ENCODE peak calls at places on chromosomes 5 and 9, in eight cellular contexts. One of them, this sample, is unnamed.
A peak's percentile ranks its signal among the peaks of the same experiment; 100 is the strongest.

GRCh38 chr9:33868430-33869000 is 51.6 kb downstream of the UBE2R2 start:
- DNase-seq in aorta: no peak
- DNase-seq in colonic mucosa: no peak
- DNase-seq in OCI-LY7: no peak
- DNase-seq in small intestine: no peak
- DNase-seq in AG04450: no peak
- DNase-seq in endothelial cell of umbilical vein: peak; percentile 92
- DNase-seq in GM12865: no peak
- DNase-seq in this sample: peak; percentile 50

GRCh38 chr5:107223066-107223465 is 447.7 kb downstream of the EFNA5 start:
- DNase-seq in AG04450: no peak
- DNase-seq in aorta: no peak
- DNase-seq in GM12865: no peak
- DNase-seq in colonic mucosa: no peak
- DNase-seq in endothelial cell of umbilical vein: no peak
- DNase-seq in small intestine: no peak
- DNase-seq in OCI-LY7: no peak
- DNase-seq in this sample: no peak

GRCh38 chr9:104107799-104108198 is 13.7 kb downstream of the SMC2 start:
- DNase-seq in OCI-LY7: no peak
- DNase-seq in aorta: no peak
- DNase-seq in colonic mucosa: no peak
- DNase-seq in GM12865: no peak
- DNase-seq in small intestine: no peak
- DNase-seq in endothelial cell of umbilical vein: no peak
- DNase-seq in AG04450: no peak
- DNase-seq in this sample: no peak

GRCh38 chr5:158382473-158382872 is 523.5 kb upstream of the CLINT1 start:
- DNase-seq in GM12865: peak; percentile 38
- DNase-seq in AG04450: peak; percentile 88
- DNase-seq in colonic mucosa: peak; percentile 40
- DNase-seq in OCI-LY7: no peak
- DNase-seq in aorta: peak; percentile 89
- DNase-seq in small intestine: no peak
- DNase-seq in endothelial cell of umbilical vein: peak; percentile 83
- DNase-seq in this sample: peak; percentile 95

GRCh38 chr5:78603636-78604175 is 44.9 kb downstream of the LHFPL2 start:
- DNase-seq in OCI-LY7: no peak
- DNase-seq in small intestine: no peak
- DNase-seq in endothelial cell of umbilical vein: no peak
- DNase-seq in aorta: no peak
- DNase-seq in GM12865: no peak
- DNase-seq in colonic mucosa: no peak
- DNase-seq in AG04450: no peak
- DNase-seq in this sample: no peak

GRCh38 chr5:172104021-172104420 is 84.0 kb downstream of the STK10 start:
- DNase-seq in OCI-LY7: no peak
- DNase-seq in AG04450: no peak
- DNase-seq in small intestine: no peak
- DNase-seq in endothelial cell of umbilical vein: no peak
- DNase-seq in aorta: no peak
- DNase-seq in colonic mucosa: no peak
- DNase-seq in GM12865: no peak
- DNase-seq in this sample: no peak

GRCh38 chr9:112751059-112751795 is 667 bp downstream of the SNX30 start:
- DNase-seq in small intestine: peak; percentile 59
- DNase-seq in GM12865: peak; percentile 68
- DNase-seq in colonic mucosa: peak; percentile 60
- DNase-seq in aorta: peak; percentile 73
- DNase-seq in AG04450: peak; percentile 56
- DNase-seq in endothelial cell of umbilical vein: peak; percentile 56
- DNase-seq in OCI-LY7: peak; percentile 81
- DNase-seq in this sample: no peak

GRCh38 chr5:138979684-138980275 is 104.6 kb upstream of the LRRTM2 start:
- DNase-seq in endothelial cell of umbilical vein: no peak
- DNase-seq in small intestine: peak; percentile 22
- DNase-seq in GM12865: no peak
- DNase-seq in OCI-LY7: no peak
- DNase-seq in aorta: no peak
- DNase-seq in AG04450: no peak
- DNase-seq in colonic mucosa: no peak
- DNase-seq in this sample: no peak

GRCh38 chr5:96936431-96937221 is 746 bp downstream of the LNPEP start:
- DNase-seq in colonic mucosa: peak; percentile 58
- DNase-seq in OCI-LY7: peak; percentile 84
- DNase-seq in aorta: peak; percentile 64
- DNase-seq in AG04450: no peak
- DNase-seq in GM12865: peak; percentile 84
- DNase-seq in endothelial cell of umbilical vein: peak; percentile 57
- DNase-seq in small intestine: peak; percentile 54
- DNase-seq in this sample: no peak

GRCh38 chr5:29568028-29568427 is 1625.5 kb upstream of the CDH6 start:
- DNase-seq in colonic mucosa: no peak
- DNase-seq in GM12865: no peak
- DNase-seq in OCI-LY7: no peak
- DNase-seq in AG04450: no peak
- DNase-seq in endothelial cell of umbilical vein: no peak
- DNase-seq in small intestine: no peak
- DNase-seq in aorta: no peak
- DNase-seq in this sample: no peak

GRCh38 chr9:34744295-34745221 is 34.6 kb upstream of the CCL21 start:
- DNase-seq in aorta: peak; percentile 69
- DNase-seq in AG04450: peak; percentile 11
- DNase-seq in small intestine: peak; percentile 5
- DNase-seq in endothelial cell of umbilical vein: no peak
- DNase-seq in colonic mucosa: peak; percentile 22
- DNase-seq in GM12865: no peak
- DNase-seq in OCI-LY7: no peak
- DNase-seq in this sample: peak; percentile 43

GRCh38 chr5:162806195-162806594 is 631.2 kb upstream of the CCNG1 start:
- DNase-seq in AG04450: no peak
- DNase-seq in GM12865: no peak
- DNase-seq in endothelial cell of umbilical vein: no peak
- DNase-seq in colonic mucosa: no peak
- DNase-seq in small intestine: no peak
- DNase-seq in aorta: no peak
- DNase-seq in OCI-LY7: no peak
- DNase-seq in this sample: no peak

GRCh38 chr9:1051286-1052118 is 1.3 kb downstream of the DMRT2 start:
- DNase-seq in colonic mucosa: peak; percentile 72
- DNase-seq in endothelial cell of umbilical vein: no peak
- DNase-seq in AG04450: no peak
- DNase-seq in OCI-LY7: peak; percentile 78
- DNase-seq in GM12865: peak; percentile 56
- DNase-seq in aorta: no peak
- DNase-seq in small intestine: peak; percentile 26
- DNase-seq in this sample: no peak

GRCh38 chr9:1052119-1052907 is 2.2 kb downstream of the DMRT2 start:
- DNase-seq in colonic mucosa: no peak
- DNase-seq in small intestine: no peak
- DNase-seq in AG04450: no peak
- DNase-seq in aorta: no peak
- DNase-seq in GM12865: no peak
- DNase-seq in endothelial cell of umbilical vein: no peak
- DNase-seq in OCI-LY7: peak; percentile 26
- DNase-seq in this sample: no peak

GRCh38 chr9:1053848-1054365 is 3.8 kb downstream of the DMRT2 start:
- DNase-seq in small intestine: no peak
- DNase-seq in AG04450: no peak
- DNase-seq in aorta: no peak
- DNase-seq in endothelial cell of umbilical vein: no peak
- DNase-seq in OCI-LY7: no peak
- DNase-seq in colonic mucosa: no peak
- DNase-seq in GM12865: no peak
- DNase-seq in this sample: no peak

GRCh38 chr9:1055156-1055555 is 5.0 kb downstream of the DMRT2 start:
- DNase-seq in colonic mucosa: no peak
- DNase-seq in GM12865: no peak
- DNase-seq in OCI-LY7: no peak
- DNase-seq in small intestine: no peak
- DNase-seq in AG04450: no peak
- DNase-seq in aorta: no peak
- DNase-seq in endothelial cell of umbilical vein: no peak
- DNase-seq in this sample: no peak

DNA sequence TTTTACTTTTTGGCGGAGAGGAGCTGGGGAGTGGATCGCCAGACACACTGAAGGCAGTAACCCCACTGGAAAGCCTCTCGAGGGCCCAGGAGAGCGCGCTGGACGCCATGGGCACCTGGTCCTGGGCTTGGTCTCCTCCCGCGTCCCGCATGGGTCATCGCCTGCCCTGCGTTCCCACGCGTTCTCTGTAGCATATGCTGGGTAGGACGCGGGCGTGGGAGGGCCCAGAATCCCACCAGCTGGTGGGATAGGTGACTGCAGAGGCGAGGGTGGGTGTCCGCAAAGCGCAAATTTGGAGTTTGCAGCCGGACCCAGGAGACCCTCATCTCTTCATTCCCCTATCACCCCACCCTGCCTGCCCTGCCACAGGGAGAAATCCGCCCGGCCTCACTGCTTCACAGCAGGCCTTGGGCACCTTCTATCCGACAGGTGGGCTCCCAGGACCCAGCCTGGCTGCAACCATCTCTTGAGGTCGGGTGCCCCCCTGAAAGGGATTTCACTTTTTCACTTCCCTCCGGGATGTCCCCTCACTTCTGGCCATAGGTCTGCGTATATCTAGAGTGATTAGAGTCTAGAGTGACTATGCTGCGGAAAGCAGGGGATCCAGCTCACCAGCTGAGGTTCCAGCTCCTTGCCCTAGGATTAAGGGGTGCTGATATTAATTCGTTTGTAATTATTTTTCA is 2.9 kb downstream of the DMRT2 start:
- DNase-seq in OCI-LY7: no peak
- DNase-seq in colonic mucosa: no peak
- DNase-seq in endothelial cell of umbilical vein: no peak
- DNase-seq in AG04450: no peak
- DNase-seq in GM12865: no peak
- DNase-seq in small intestine: no peak
- DNase-seq in aorta: no peak
- DNase-seq in this sample: no peak
- H3K4me3 ChIP-seq in OCI-LY7: no peak overlapping the region
- H3K4me3 ChIP-seq in colonic mucosa: no peak overlapping the region
- H3K4me3 ChIP-seq in endothelial cell of umbilical vein: no peak overlapping the region
- H3K4me3 ChIP-seq in AG04450: no peak overlapping the region
- H3K4me3 ChIP-seq in GM12865: no peak overlapping the region
- H3K4me3 ChIP-seq in small intestine: no peak overlapping the region
- H3K4me3 ChIP-seq in aorta: no peak overlapping the region
- H3K4me3 ChIP-seq in this sample: no peak overlapping the region

GRCh38 chr5:6567068-6567467 is 65.8 kb downstream of the NSUN2 start:
- DNase-seq in endothelial cell of umbilical vein: no peak
- DNase-seq in colonic mucosa: no peak
- DNase-seq in GM12865: no peak
- DNase-seq in aorta: no peak
- DNase-seq in small intestine: no peak
- DNase-seq in OCI-LY7: no peak
- DNase-seq in AG04450: no peak
- DNase-seq in this sample: no peak
- H3K4me3 ChIP-seq in endothelial cell of umbilical vein: no peak overlapping the region
- H3K4me3 ChIP-seq in colonic mucosa: no peak overlapping the region
- H3K4me3 ChIP-seq in GM12865: no peak overlapping the region
- H3K4me3 ChIP-seq in aorta: no peak overlapping the region
- H3K4me3 ChIP-seq in small intestine: no peak overlapping the region
- H3K4me3 ChIP-seq in OCI-LY7: no peak overlapping the region
- H3K4me3 ChIP-seq in AG04450: no peak overlapping the region
- H3K4me3 ChIP-seq in this sample: no peak overlapping the region

DNA sequence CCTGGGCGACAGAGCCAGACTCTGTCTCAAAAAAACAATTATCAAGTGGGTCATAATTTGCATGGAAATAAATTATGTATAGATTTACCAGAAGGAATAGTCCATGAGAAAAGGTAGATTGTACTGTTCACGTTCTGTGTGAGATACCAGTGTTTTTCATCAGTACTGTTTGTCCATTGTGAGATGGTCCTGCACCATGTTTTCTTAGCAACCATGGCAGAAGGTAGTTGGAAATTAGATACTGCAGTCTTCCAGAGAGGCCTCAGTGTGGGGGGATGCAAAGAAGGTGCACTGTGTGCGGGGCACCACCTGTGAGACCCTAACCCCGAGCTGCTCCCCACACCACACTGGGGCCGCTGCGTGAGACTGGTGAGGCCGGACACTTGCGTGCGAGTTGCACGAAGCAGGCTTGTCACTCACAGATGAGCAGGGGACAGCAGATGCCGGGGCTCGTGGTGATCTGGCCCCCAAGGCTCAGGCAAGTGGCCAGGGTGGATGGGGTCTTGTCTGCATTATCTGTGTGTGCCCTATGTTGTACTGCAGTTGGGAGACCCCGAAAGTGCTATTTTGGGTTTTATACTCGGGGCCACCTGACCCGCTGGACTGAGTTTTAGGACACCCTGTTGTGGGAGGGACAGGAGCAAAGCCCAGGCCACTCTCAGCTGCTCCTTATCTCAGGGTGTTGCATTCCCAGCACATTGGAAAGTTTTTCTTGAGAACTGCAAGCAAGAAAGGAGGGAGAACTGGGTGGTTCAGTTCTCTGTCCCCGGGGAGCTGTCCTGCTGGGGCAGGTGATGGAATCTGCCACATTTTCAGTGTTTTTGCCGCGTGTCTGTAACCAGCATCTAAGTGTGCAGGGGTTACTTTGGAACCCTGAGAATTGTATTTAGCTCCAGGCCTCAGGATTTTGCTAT is 61.9 kb downstream of the EHMT1 start:
- DNase-seq in endothelial cell of umbilical vein: no peak
- DNase-seq in colonic mucosa: no peak
- DNase-seq in aorta: no peak
- DNase-seq in AG04450: no peak
- DNase-seq in GM12865: no peak
- DNase-seq in small intestine: no peak
- DNase-seq in OCI-LY7: no peak
- DNase-seq in this sample: no peak
- H3K4me3 ChIP-seq in endothelial cell of umbilical vein: no peak overlapping the region
- H3K4me3 ChIP-seq in colonic mucosa: no peak overlapping the region
- H3K4me3 ChIP-seq in aorta: no peak overlapping the region
- H3K4me3 ChIP-seq in AG04450: no peak overlapping the region
- H3K4me3 ChIP-seq in GM12865: no peak overlapping the region
- H3K4me3 ChIP-seq in small intestine: no peak overlapping the region
- H3K4me3 ChIP-seq in OCI-LY7: peak overlapping the region; percentile 53
- H3K4me3 ChIP-seq in this sample: no peak overlapping the region

GRCh38 chr9:127559247-127559680 is 52.8 kb upstream of the STXBP1 start:
- DNase-seq in endothelial cell of umbilical vein: no peak
- DNase-seq in OCI-LY7: no peak
- DNase-seq in small intestine: no peak
- DNase-seq in GM12865: no peak
- DNase-seq in colonic mucosa: no peak
- DNase-seq in AG04450: no peak
- DNase-seq in aorta: no peak
- DNase-seq in this sample: no peak

GRCh38 chr9:127562271-127562780 is 49.8 kb upstream of the STXBP1 start:
- DNase-seq in small intestine: no peak
- DNase-seq in colonic mucosa: no peak
- DNase-seq in aorta: no peak
- DNase-seq in GM12865: no peak
- DNase-seq in AG04450: no peak
- DNase-seq in OCI-LY7: no peak
- DNase-seq in endothelial cell of umbilical vein: no peak
- DNase-seq in this sample: no peak

GRCh38 chr9:127562841-127563523 is 49.1 kb upstream of the STXBP1 start:
- DNase-seq in OCI-LY7: no peak
- DNase-seq in GM12865: no peak
- DNase-seq in aorta: peak; percentile 67
- DNase-seq in endothelial cell of umbilical vein: peak; percentile 90
- DNase-seq in AG04450: no peak
- DNase-seq in small intestine: no peak
- DNase-seq in colonic mucosa: no peak
- DNase-seq in this sample: peak; percentile 77

GRCh38 chr9:127563579-127563978 is 48.5 kb upstream of the STXBP1 start:
- DNase-seq in aorta: no peak
- DNase-seq in OCI-LY7: no peak
- DNase-seq in colonic mucosa: no peak
- DNase-seq in endothelial cell of umbilical vein: no peak
- DNase-seq in GM12865: no peak
- DNase-seq in small intestine: no peak
- DNase-seq in AG04450: no peak
- DNase-seq in this sample: no peak

GRCh38 chr9:127561491-127562270 is 50.4 kb upstream of the STXBP1 start:
- DNase-seq in GM12865: no peak
- DNase-seq in small intestine: peak; percentile 57
- DNase-seq in colonic mucosa: peak; percentile 82
- DNase-seq in AG04450: peak; percentile 95
- DNase-seq in endothelial cell of umbilical vein: peak; percentile 91
- DNase-seq in aorta: peak; percentile 95
- DNase-seq in OCI-LY7: no peak
- DNase-seq in this sample: peak; percentile 98
- H3K4me3 ChIP-seq in GM12865: no peak overlapping the region
- H3K4me3 ChIP-seq in small intestine: no peak overlapping the region
- H3K4me3 ChIP-seq in colonic mucosa: no peak overlapping the region
- H3K4me3 ChIP-seq in AG04450: peak overlapping the region; percentile 40
- H3K4me3 ChIP-seq in endothelial cell of umbilical vein: no peak overlapping the region
- H3K4me3 ChIP-seq in aorta: no peak overlapping the region
- H3K4me3 ChIP-seq in OCI-LY7: no peak overlapping the region
- H3K4me3 ChIP-seq in this sample: peak overlapping the region; percentile 18